ENCODE peak calls at places on chromosome 2, in eight cellular contexts. P, K, W, B, L, H, R and V are unnamed samples.
A peak's percentile ranks its signal among the peaks of the same experiment; 100 is the strongest.

GRCh38 chr2:39913648-39914456 is 134.8 kb upstream of the THUMPD2 start:
- DNase-seq in P (peak; percentile 62), K (peak; percentile 57), W (peak; percentile 81), B (peak; percentile 59), L (peak; percentile 88), H (peak; percentile 85), R (peak; percentile 67), V (peak; percentile 69)

GRCh38 chr2:39431592-39432316 is 5.3 kb downstream of the MAP4K3 start:
- DNase-seq in P (no peak), K (no peak), W (peak; percentile 49), B (no peak), L (peak; percentile 43), H (no peak), R (no peak), V (no peak)

GRCh38 chr2:222451270-222451674 is 26.9 kb downstream of the SGPP2 start:
- DNase-seq in P (no peak), K (no peak), W (no peak), B (no peak), L (no peak), H (no peak), R (no peak), V (no peak)

GRCh38 chr2:238081150-238081549 is 19.0 kb upstream of the ESPNL start:
- DNase-seq in P (no peak), K (peak; percentile 84), W (no peak), B (no peak), L (no peak), H (no peak), R (no peak), V (no peak)

GRCh38 chr2:138071720-138072719 is 107.7 kb downstream of the HNMT start:
- DNase-seq in P (peak; percentile 80), K (no peak), W (no peak), B (no peak), L (peak; percentile 97), H (no peak), R (no peak), V (peak; percentile 41)

GRCh38 chr2:231348173-231348572 is 47.3 kb upstream of the B3GNT7 start:
- DNase-seq in P (no peak), K (no peak), W (no peak), B (no peak), L (no peak), H (no peak), R (no peak), V (no peak)

GRCh38 chr2:133894429-133894828 is 326.2 kb upstream of the NCKAP5 start:
- DNase-seq in P (no peak), K (no peak), W (no peak), B (no peak), L (no peak), H (no peak), R (no peak), V (no peak)

GRCh38 chr2:85888020-85888744 is 608 bp downstream of the ST3GAL5 start:
- DNase-seq in P (peak; percentile 56), K (peak; percentile 46), W (peak; percentile 59), B (no peak), L (no peak), H (peak; percentile 40), R (peak; percentile 35), V (peak; percentile 39)

GRCh38 chr2:178230396-178230795 is 36.1 kb downstream of the OSBPL6 start:
- DNase-seq in P (no peak), K (no peak), W (no peak), B (no peak), L (no peak), H (no peak), R (no peak), V (no peak)

GRCh38 chr2:219511547-219512325 is 2.5 kb upstream of the ASIC4 start:
- DNase-seq in P (peak; percentile 41), K (peak; percentile 75), W (peak; percentile 48), B (no peak), L (no peak), H (no peak), R (no peak), V (no peak)

DNA sequence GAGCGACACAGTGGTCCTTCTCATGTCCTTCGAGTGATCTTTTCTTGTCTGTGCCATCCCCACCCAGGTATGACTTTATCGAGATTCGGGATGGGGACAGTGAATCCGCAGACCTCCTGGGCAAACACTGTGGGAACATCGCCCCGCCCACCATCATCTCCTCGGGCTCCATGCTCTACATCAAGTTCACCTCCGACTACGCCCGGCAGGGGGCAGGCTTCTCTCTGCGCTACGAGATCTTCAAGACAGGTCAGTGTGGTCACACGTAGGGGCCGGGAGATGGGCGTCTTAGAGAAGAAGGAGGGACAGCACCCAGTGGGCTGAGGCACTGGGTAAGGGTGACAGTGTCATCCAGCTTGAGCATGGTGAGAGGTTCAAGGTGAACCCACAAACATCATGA is 33.8 kb downstream of the NRP2 start:
- DNase-seq in P (no peak), K (no peak), W (peak; percentile 68), B (peak; percentile 71), L (no peak), H (no peak), R (no peak), V (no peak)
- TF ChIP-seq CTCF in P (peak; percentile 12), K (no peak), W (peak; percentile 66), B (peak; percentile 86), L (no peak), H (no peak), R (no peak), V (no peak)

DNA sequence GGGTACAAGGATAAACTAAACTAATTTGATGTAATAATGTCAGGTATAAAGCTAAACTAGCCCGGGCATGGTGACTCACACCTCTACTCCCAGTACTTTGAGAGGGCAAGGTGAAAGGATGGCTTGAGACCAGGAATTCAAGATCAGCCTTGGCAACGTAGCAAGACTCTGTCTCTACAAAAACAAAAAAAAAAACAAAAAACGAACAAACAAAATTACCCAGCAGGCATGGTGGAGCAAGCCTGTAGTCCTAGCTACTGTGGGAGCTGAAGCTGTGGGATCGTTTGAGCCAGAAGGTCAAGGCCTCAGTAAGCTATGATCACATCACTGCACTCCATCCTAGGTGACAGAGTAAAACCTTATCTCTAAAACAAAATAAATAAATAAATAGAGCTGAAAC is 131.8 kb upstream of the KYNU start:
- DNase-seq in P (no peak), K (no peak), W (no peak), B (no peak), L (no peak), H (no peak), R (no peak), V (no peak)
- H3K27ac ChIP-seq in P (no peak overlapping the region), K (no peak overlapping the region), W (no peak overlapping the region), B (no peak overlapping the region), L (no peak overlapping the region), H (no peak overlapping the region), R (no peak overlapping the region), V (no peak overlapping the region)

DNA sequence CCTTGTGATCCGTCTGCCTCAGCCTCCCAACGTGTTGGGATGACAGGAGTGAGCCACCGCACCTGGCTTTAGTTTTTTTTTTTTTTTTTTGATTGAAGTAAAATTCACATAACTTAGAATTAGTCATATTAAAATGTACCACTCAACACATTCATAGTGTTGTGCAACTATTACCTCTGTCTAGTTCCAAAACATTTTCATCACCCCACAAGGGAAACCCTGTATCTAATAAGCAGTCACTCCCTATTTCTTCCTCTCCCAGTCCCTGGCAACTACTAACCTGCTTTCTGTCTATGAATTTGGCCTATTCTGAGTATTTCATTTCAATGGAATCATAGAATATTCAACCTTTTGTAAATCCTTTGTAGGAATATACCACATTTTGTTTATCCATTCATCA is 123.9 kb upstream of the FAM117B start:
- DNase-seq in P (no peak), K (no peak), W (no peak), B (no peak), L (no peak), H (no peak), R (no peak), V (no peak)
- TF ChIP-seq EZH2phosphoT487 in P (no peak), K (no peak), W (no peak), B (no peak), L (no peak), H (no peak), R (no peak), V (no peak)

GRCh38 chr2:162324953-162325352 is 6.5 kb upstream of the IFIH1 start:
- DNase-seq in P (no peak), K (no peak), W (no peak), B (no peak), L (no peak), H (no peak), R (no peak), V (no peak)

GRCh38 chr2:162330881-162331280 is 12.4 kb upstream of the IFIH1 start:
- DNase-seq in P (no peak), K (no peak), W (no peak), B (no peak), L (peak; percentile 14), H (no peak), R (no peak), V (no peak)

GRCh38 chr2:162327806-162328205 is 9.3 kb upstream of the IFIH1 start:
- DNase-seq in P (no peak), K (no peak), W (no peak), B (no peak), L (no peak), H (no peak), R (no peak), V (no peak)

GRCh38 chr2:162328424-162329157 is 10.1 kb upstream of the IFIH1 start:
- DNase-seq in P (no peak), K (no peak), W (no peak), B (no peak), L (no peak), H (no peak), R (peak; percentile 55), V (no peak)

GRCh38 chr2:162327134-162327769 is 8.8 kb upstream of the IFIH1 start:
- DNase-seq in P (peak; percentile 13), K (no peak), W (peak; percentile 63), B (no peak), L (peak; percentile 28), H (no peak), R (no peak), V (peak; percentile 16)
- TF ChIP-seq CTCF in P (peak; percentile 66), K (peak; percentile 55), W (peak; percentile 75), B (peak; percentile 84), L (peak; percentile 86), H (peak; percentile 77), R (peak; percentile 61), V (peak; percentile 42)

GRCh38 chr2:96772903-96773675 is 12.4 kb downstream of the CNNM4 start:
- DNase-seq in P (no peak), K (no peak), W (no peak), B (no peak), L (no peak), H (no peak), R (no peak), V (no peak)

GRCh38 chr2:96769816-96770215 is 9.1 kb downstream of the CNNM4 start:
- DNase-seq in P (no peak), K (peak; percentile 66), W (no peak), B (no peak), L (no peak), H (no peak), R (no peak), V (no peak)

GRCh38 chr2:96768083-96768561 is 7.4 kb downstream of the CNNM4 start:
- DNase-seq in P (no peak), K (no peak), W (no peak), B (no peak), L (peak; percentile 72), H (peak; percentile 80), R (no peak), V (peak; percentile 48)

GRCh38 chr2:96771792-96772618 is 11.3 kb downstream of the CNNM4 start:
- DNase-seq in P (no peak), K (no peak), W (no peak), B (no peak), L (peak; percentile 91), H (peak; percentile 46), R (no peak), V (peak; percentile 48)

GRCh38 chr2:96770451-96770850 is 9.7 kb downstream of the CNNM4 start:
- DNase-seq in P (no peak), K (no peak), W (no peak), B (no peak), L (no peak), H (no peak), R (no peak), V (no peak)
- H3K27ac ChIP-seq in P (no peak overlapping the region), K (no peak overlapping the region), W (peak overlapping the region; percentile 6), B (no peak overlapping the region), L (no peak overlapping the region), H (no peak overlapping the region), R (no peak overlapping the region), V (no peak overlapping the region)